ENCODE peak calls at places on chromosomes 5 and 9, in seven cellular contexts. One of them, this sample, is unnamed.

GRCh38 chr5:24059006-24059405 is 551.6 kb downstream of the PRDM9 start:
- DNase-seq in RWPE1: no peak
- DNase-seq in osteocyte: no peak
- DNase-seq in WTC11: no peak
- DNase-seq in uterus: no peak
- DNase-seq in cardiac muscle cell: no peak
- DNase-seq in CD8-positive, alpha-beta T cell: no peak
- DNase-seq in this sample: no peak

GRCh38 chr9:131618785-131619184 is 73.5 kb downstream of the PRRT1B start:
- DNase-seq in RWPE1: no peak
- DNase-seq in osteocyte: no peak
- DNase-seq in WTC11: no peak
- DNase-seq in uterus: no peak
- DNase-seq in cardiac muscle cell: no peak
- DNase-seq in CD8-positive, alpha-beta T cell: no peak
- DNase-seq in this sample: no peak

GRCh38 chr9:101457003-101457402 is 21.4 kb upstream of the ALDOB start:
- DNase-seq in RWPE1: no peak
- DNase-seq in osteocyte: no peak
- DNase-seq in WTC11: peak
- DNase-seq in uterus: no peak
- DNase-seq in cardiac muscle cell: peak
- DNase-seq in CD8-positive, alpha-beta T cell: no peak
- DNase-seq in this sample: no peak

GRCh38 chr9:652896-653295 is 188.6 kb upstream of the DMRT1 start:
- DNase-seq in RWPE1: no peak
- DNase-seq in osteocyte: no peak
- DNase-seq in WTC11: no peak
- DNase-seq in uterus: no peak
- DNase-seq in cardiac muscle cell: no peak
- DNase-seq in CD8-positive, alpha-beta T cell: no peak
- DNase-seq in this sample: no peak

GRCh38 chr9:101485873-101486692 is 47.6 kb upstream of the RNF20 start:
- DNase-seq in RWPE1: peak
- DNase-seq in osteocyte: peak
- DNase-seq in WTC11: peak
- DNase-seq in uterus: peak
- DNase-seq in cardiac muscle cell: peak
- DNase-seq in CD8-positive, alpha-beta T cell: no peak
- DNase-seq in this sample: peak

GRCh38 chr9:14004110-14004509 is 309.8 kb downstream of the NFIB start:
- DNase-seq in RWPE1: no peak
- DNase-seq in osteocyte: no peak
- DNase-seq in WTC11: no peak
- DNase-seq in uterus: no peak
- DNase-seq in cardiac muscle cell: no peak
- DNase-seq in CD8-positive, alpha-beta T cell: no peak
- DNase-seq in this sample: no peak

GRCh38 chr9:8857330-8858249 is 1058.0 kb upstream of the DMAC1 start:
- DNase-seq in RWPE1: no peak
- DNase-seq in osteocyte: peak
- DNase-seq in WTC11: peak
- DNase-seq in uterus: peak
- DNase-seq in cardiac muscle cell: peak
- DNase-seq in CD8-positive, alpha-beta T cell: no peak
- DNase-seq in this sample: peak

GRCh38 chr9:89982016-89982415 is 377.2 kb downstream of the GADD45G start:
- DNase-seq in RWPE1: no peak
- DNase-seq in osteocyte: no peak
- DNase-seq in WTC11: no peak
- DNase-seq in uterus: no peak
- DNase-seq in cardiac muscle cell: no peak
- DNase-seq in CD8-positive, alpha-beta T cell: no peak
- DNase-seq in this sample: no peak

GRCh38 chr5:148910686-148911361 is 84.4 kb downstream of the ADRB2 start:
- DNase-seq in RWPE1: peak
- DNase-seq in osteocyte: no peak
- DNase-seq in WTC11: no peak
- DNase-seq in uterus: no peak
- DNase-seq in cardiac muscle cell: no peak
- DNase-seq in CD8-positive, alpha-beta T cell: no peak
- DNase-seq in this sample: no peak

GRCh38 chr9:36976371-36977030 is 57.6 kb downstream of the PAX5 start:
- DNase-seq in RWPE1: peak
- DNase-seq in osteocyte: peak
- DNase-seq in WTC11: no peak
- DNase-seq in uterus: no peak
- DNase-seq in cardiac muscle cell: no peak
- DNase-seq in CD8-positive, alpha-beta T cell: no peak
- DNase-seq in this sample: no peak

GRCh38 chr9:80650964-80651555 is 1038.3 kb downstream of the TLE1 start:
- DNase-seq in RWPE1: no peak
- DNase-seq in osteocyte: no peak
- DNase-seq in WTC11: no peak
- DNase-seq in uterus: no peak
- DNase-seq in cardiac muscle cell: no peak
- DNase-seq in CD8-positive, alpha-beta T cell: no peak
- DNase-seq in this sample: no peak

GRCh38 chr9:33172256-33172678 is 5.1 kb upstream of the B4GALT1 start:
- DNase-seq in RWPE1: no peak
- DNase-seq in osteocyte: no peak
- DNase-seq in WTC11: no peak
- DNase-seq in uterus: no peak
- DNase-seq in cardiac muscle cell: no peak
- DNase-seq in CD8-positive, alpha-beta T cell: no peak
- DNase-seq in this sample: no peak

GRCh38 chr5:164555809-164556208 is 1050.4 kb downstream of the MAT2B start:
- DNase-seq in RWPE1: peak
- DNase-seq in osteocyte: no peak
- DNase-seq in WTC11: no peak
- DNase-seq in uterus: no peak
- DNase-seq in cardiac muscle cell: no peak
- DNase-seq in CD8-positive, alpha-beta T cell: no peak
- DNase-seq in this sample: no peak

DNA sequence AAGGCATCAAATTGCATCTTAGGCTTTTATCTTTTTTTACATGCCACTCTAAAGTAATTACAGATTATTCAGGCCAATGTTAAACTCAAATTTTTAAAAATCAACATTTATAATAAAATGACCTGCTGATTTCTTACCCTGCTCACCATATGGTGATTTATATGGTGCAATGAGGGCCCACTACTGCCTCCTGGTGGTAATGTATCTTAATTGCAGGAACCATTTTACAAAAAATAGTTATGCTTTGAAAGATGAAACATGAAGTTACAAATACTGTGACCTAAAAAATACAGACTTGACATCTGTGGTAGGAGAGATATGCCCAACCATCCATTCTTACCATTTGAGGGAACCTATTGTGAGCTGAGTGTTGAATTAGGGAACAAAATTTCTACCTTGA is 292.6 kb upstream of the TAS2R1 start:
- DNase-seq in RWPE1: no peak
- DNase-seq in osteocyte: no peak
- DNase-seq in WTC11: no peak
- DNase-seq in uterus: no peak
- DNase-seq in cardiac muscle cell: no peak
- DNase-seq in CD8-positive, alpha-beta T cell: no peak
- DNase-seq in this sample: no peak
- TF ChIP-seq CTCF in RWPE1: peak
- TF ChIP-seq CTCF in osteocyte: peak
- TF ChIP-seq CTCF in WTC11: peak
- TF ChIP-seq CTCF in uterus: no peak
- TF ChIP-seq CTCF in cardiac muscle cell: peak
- TF ChIP-seq CTCF in CD8-positive, alpha-beta T cell: peak
- TF ChIP-seq CTCF in this sample: peak

DNA sequence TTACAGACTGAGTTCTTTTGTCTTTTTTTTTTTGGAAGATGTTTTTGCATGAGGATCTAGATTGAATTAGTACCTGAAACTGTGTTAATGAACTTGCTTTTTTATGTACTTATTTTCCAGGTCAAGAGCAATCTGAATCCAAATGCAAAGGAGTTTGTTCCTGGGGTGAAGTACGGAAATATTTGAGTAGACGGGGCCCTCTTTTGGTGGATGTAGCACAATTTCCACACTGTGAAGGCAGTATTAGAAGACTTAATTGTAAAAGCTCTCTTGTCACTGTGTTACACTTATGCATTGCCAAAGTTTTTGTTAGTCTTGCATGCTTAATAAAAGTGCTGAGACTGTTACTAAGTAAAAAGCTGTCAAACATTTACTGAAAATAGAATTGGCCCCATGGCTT is 14.5 kb downstream of the SLC23A1 start:
- DNase-seq in RWPE1: no peak
- DNase-seq in osteocyte: no peak
- DNase-seq in WTC11: no peak
- DNase-seq in uterus: no peak
- DNase-seq in cardiac muscle cell: no peak
- DNase-seq in CD8-positive, alpha-beta T cell: no peak
- DNase-seq in this sample: no peak
- TF ChIP-seq CTCF in RWPE1: no peak
- TF ChIP-seq CTCF in osteocyte: peak
- TF ChIP-seq CTCF in WTC11: no peak
- TF ChIP-seq CTCF in uterus: no peak
- TF ChIP-seq CTCF in cardiac muscle cell: no peak
- TF ChIP-seq CTCF in CD8-positive, alpha-beta T cell: no peak
- TF ChIP-seq CTCF in this sample: no peak

GRCh38 chr9:137543237-137543963 is 6.8 kb downstream of the PNPLA7 start:
- DNase-seq in RWPE1: no peak
- DNase-seq in osteocyte: no peak
- DNase-seq in WTC11: no peak
- DNase-seq in uterus: no peak
- DNase-seq in cardiac muscle cell: no peak
- DNase-seq in CD8-positive, alpha-beta T cell: no peak
- DNase-seq in this sample: no peak
- TF ChIP-seq CTCF in RWPE1: no peak
- TF ChIP-seq CTCF in osteocyte: no peak
- TF ChIP-seq CTCF in WTC11: no peak
- TF ChIP-seq CTCF in uterus: no peak
- TF ChIP-seq CTCF in cardiac muscle cell: no peak
- TF ChIP-seq CTCF in CD8-positive, alpha-beta T cell: no peak
- TF ChIP-seq CTCF in this sample: no peak

GRCh38 chr5:32115985-32116384 is 58.1 kb downstream of the GOLPH3 start:
- DNase-seq in RWPE1: no peak
- DNase-seq in osteocyte: no peak
- DNase-seq in WTC11: no peak
- DNase-seq in uterus: no peak
- DNase-seq in cardiac muscle cell: no peak
- DNase-seq in CD8-positive, alpha-beta T cell: no peak
- DNase-seq in this sample: no peak
- TF ChIP-seq CTCF in RWPE1: no peak
- TF ChIP-seq CTCF in osteocyte: no peak
- TF ChIP-seq CTCF in WTC11: no peak
- TF ChIP-seq CTCF in uterus: no peak
- TF ChIP-seq CTCF in cardiac muscle cell: no peak
- TF ChIP-seq CTCF in CD8-positive, alpha-beta T cell: no peak
- TF ChIP-seq CTCF in this sample: no peak

GRCh38 chr9:16356196-16356765 is 514.2 kb downstream of the BNC2 start:
- DNase-seq in RWPE1: no peak
- DNase-seq in osteocyte: no peak
- DNase-seq in WTC11: no peak
- DNase-seq in uterus: no peak
- DNase-seq in cardiac muscle cell: no peak
- DNase-seq in CD8-positive, alpha-beta T cell: no peak
- DNase-seq in this sample: no peak
- TF ChIP-seq CTCF in RWPE1: no peak
- TF ChIP-seq CTCF in osteocyte: no peak
- TF ChIP-seq CTCF in WTC11: no peak
- TF ChIP-seq CTCF in uterus: no peak
- TF ChIP-seq CTCF in cardiac muscle cell: no peak
- TF ChIP-seq CTCF in CD8-positive, alpha-beta T cell: no peak
- TF ChIP-seq CTCF in this sample: no peak

GRCh38 chr5:174096619-174097018 is 51.1 kb downstream of the NSG2 start:
- DNase-seq in RWPE1: no peak
- DNase-seq in osteocyte: no peak
- DNase-seq in WTC11: no peak
- DNase-seq in uterus: no peak
- DNase-seq in cardiac muscle cell: no peak
- DNase-seq in CD8-positive, alpha-beta T cell: no peak
- DNase-seq in this sample: no peak
- TF ChIP-seq CTCF in RWPE1: no peak
- TF ChIP-seq CTCF in osteocyte: no peak
- TF ChIP-seq CTCF in WTC11: no peak
- TF ChIP-seq CTCF in uterus: no peak
- TF ChIP-seq CTCF in cardiac muscle cell: no peak
- TF ChIP-seq CTCF in CD8-positive, alpha-beta T cell: no peak
- TF ChIP-seq CTCF in this sample: no peak

GRCh38 chr9:69746859-69747560 is 12.8 kb downstream of the PTAR1 start:
- DNase-seq in RWPE1: no peak
- DNase-seq in osteocyte: no peak
- DNase-seq in WTC11: no peak
- DNase-seq in uterus: no peak
- DNase-seq in cardiac muscle cell: no peak
- DNase-seq in CD8-positive, alpha-beta T cell: no peak
- DNase-seq in this sample: no peak

GRCh38 chr9:69743930-69744329 is 15.9 kb downstream of the PTAR1 start:
- DNase-seq in RWPE1: no peak
- DNase-seq in osteocyte: no peak
- DNase-seq in WTC11: no peak
- DNase-seq in uterus: no peak
- DNase-seq in cardiac muscle cell: no peak
- DNase-seq in CD8-positive, alpha-beta T cell: no peak
- DNase-seq in this sample: no peak

GRCh38 chr9:69745716-69746538 is 13.9 kb downstream of the PTAR1 start:
- DNase-seq in RWPE1: peak
- DNase-seq in osteocyte: no peak
- DNase-seq in WTC11: no peak
- DNase-seq in uterus: no peak
- DNase-seq in cardiac muscle cell: no peak
- DNase-seq in CD8-positive, alpha-beta T cell: no peak
- DNase-seq in this sample: no peak

GRCh38 chr9:69748304-69748703 is 11.5 kb downstream of the PTAR1 start:
- DNase-seq in RWPE1: no peak
- DNase-seq in osteocyte: no peak
- DNase-seq in WTC11: no peak
- DNase-seq in uterus: no peak
- DNase-seq in cardiac muscle cell: no peak
- DNase-seq in CD8-positive, alpha-beta T cell: no peak
- DNase-seq in this sample: no peak

GRCh38 chr9:69744688-69745380 is 15.0 kb downstream of the PTAR1 start:
- DNase-seq in RWPE1: no peak
- DNase-seq in osteocyte: no peak
- DNase-seq in WTC11: no peak
- DNase-seq in uterus: no peak
- DNase-seq in cardiac muscle cell: no peak
- DNase-seq in CD8-positive, alpha-beta T cell: no peak
- DNase-seq in this sample: no peak
- TF ChIP-seq CTCF in RWPE1: no peak
- TF ChIP-seq CTCF in osteocyte: no peak
- TF ChIP-seq CTCF in WTC11: no peak
- TF ChIP-seq CTCF in uterus: no peak
- TF ChIP-seq CTCF in cardiac muscle cell: no peak
- TF ChIP-seq CTCF in CD8-positive, alpha-beta T cell: no peak
- TF ChIP-seq CTCF in this sample: no peak

GRCh38 chr9:130451509-130452388 is 7.0 kb downstream of the ASS1 start:
- DNase-seq in RWPE1: peak
- DNase-seq in osteocyte: peak
- DNase-seq in WTC11: peak
- DNase-seq in uterus: peak
- DNase-seq in cardiac muscle cell: peak
- DNase-seq in CD8-positive, alpha-beta T cell: no peak
- DNase-seq in this sample: peak
- TF ChIP-seq CTCF in RWPE1: peak
- TF ChIP-seq CTCF in osteocyte: peak
- TF ChIP-seq CTCF in WTC11: peak
- TF ChIP-seq CTCF in uterus: peak
- TF ChIP-seq CTCF in cardiac muscle cell: peak
- TF ChIP-seq CTCF in CD8-positive, alpha-beta T cell: no peak
- TF ChIP-seq CTCF in this sample: peak

This sample was measured in nephron progenitor cell.